ENCODE peak calls at places on chromosomes 1 and 21, in four cellular contexts. One of them, this sample, is unnamed.
A peak's percentile ranks its signal among the peaks of the same experiment; 100 is the strongest.

GRCh38 chr1:58783090-58783992 is 506 bp downstream of the JUN start:
- DNase-seq in transverse colon: peak; percentile 66
- DNase-seq in heart left ventricle: peak; percentile 61
- DNase-seq in body of pancreas: peak; percentile 66
- DNase-seq in this sample: peak; percentile 87

GRCh38 chr1:16248007-16248436 is 11.0 kb upstream of the CPLANE2 start:
- DNase-seq in transverse colon: no peak
- DNase-seq in heart left ventricle: no peak
- DNase-seq in body of pancreas: peak; percentile 51
- DNase-seq in this sample: peak; percentile 47

GRCh38 chr1:58883888-58884482 is 100.1 kb upstream of the JUN start:
- DNase-seq in transverse colon: no peak
- DNase-seq in heart left ventricle: no peak
- DNase-seq in body of pancreas: no peak
- DNase-seq in this sample: peak; percentile 93

GRCh38 chr1:54178296-54179070 is 21.3 kb downstream of the CYB5RL start:
- DNase-seq in transverse colon: no peak
- DNase-seq in heart left ventricle: no peak
- DNase-seq in body of pancreas: no peak
- DNase-seq in this sample: no peak

GRCh38 chr1:230102046-230102445 is 35.0 kb downstream of the GALNT2 start:
- DNase-seq in transverse colon: no peak
- DNase-seq in heart left ventricle: no peak
- DNase-seq in body of pancreas: no peak
- DNase-seq in this sample: no peak

GRCh38 chr1:39754026-39754569 is 15.4 kb downstream of the PPIE start:
- DNase-seq in transverse colon: no peak
- DNase-seq in heart left ventricle: no peak
- DNase-seq in body of pancreas: no peak
- DNase-seq in this sample: no peak

GRCh38 chr1:147334292-147334691 is 91.8 kb downstream of the CHD1L start:
- DNase-seq in transverse colon: no peak
- DNase-seq in heart left ventricle: no peak
- DNase-seq in body of pancreas: no peak
- DNase-seq in this sample: no peak

GRCh38 chr1:219587817-219588561 is 24.9 kb downstream of the ZC3H11B start:
- DNase-seq in transverse colon: no peak
- DNase-seq in heart left ventricle: no peak
- DNase-seq in body of pancreas: no peak
- DNase-seq in this sample: no peak

GRCh38 chr21:35696644-35697043 is 363.7 kb downstream of the SETD4 start:
- DNase-seq in transverse colon: no peak
- DNase-seq in heart left ventricle: no peak
- DNase-seq in body of pancreas: no peak
- DNase-seq in this sample: no peak

GRCh38 chr1:189027509-189027908 is 1450.2 kb downstream of the BRINP3 start:
- DNase-seq in transverse colon: no peak
- DNase-seq in heart left ventricle: no peak
- DNase-seq in body of pancreas: no peak
- DNase-seq in this sample: no peak

GRCh38 chr1:175618559-175618958 is 124.8 kb downstream of the TNR start:
- DNase-seq in transverse colon: no peak
- DNase-seq in heart left ventricle: no peak
- DNase-seq in body of pancreas: no peak
- DNase-seq in this sample: no peak

GRCh38 chr21:18369115-18369514 is 34.5 kb downstream of the TMPRSS15 start:
- DNase-seq in transverse colon: no peak
- DNase-seq in heart left ventricle: no peak
- DNase-seq in body of pancreas: no peak
- DNase-seq in this sample: no peak

GRCh38 chr1:81703736-81704463 is 96.8 kb upstream of the ADGRL2 start:
- DNase-seq in transverse colon: no peak
- DNase-seq in heart left ventricle: no peak
- DNase-seq in body of pancreas: no peak
- DNase-seq in this sample: no peak

GRCh38 chr1:19203440-19203839 is 6.6 kb downstream of the UBR4 start:
- DNase-seq in transverse colon: no peak
- DNase-seq in heart left ventricle: peak; percentile 49
- DNase-seq in body of pancreas: peak; percentile 81
- DNase-seq in this sample: peak; percentile 55

GRCh38 chr1:12019858-12020509 is 686 bp downstream of the MIIP start:
- DNase-seq in transverse colon: no peak
- DNase-seq in heart left ventricle: no peak
- DNase-seq in body of pancreas: no peak
- DNase-seq in this sample: peak; percentile 50

GRCh38 chr1:97017895-97018294 is 296.3 kb downstream of the PTBP2 start:
- DNase-seq in transverse colon: no peak
- DNase-seq in heart left ventricle: no peak
- DNase-seq in body of pancreas: no peak
- DNase-seq in this sample: no peak

GRCh38 chr21:31714741-31715365 is 17.1 kb downstream of the SCAF4 start:
- DNase-seq in transverse colon: no peak
- DNase-seq in heart left ventricle: no peak
- DNase-seq in body of pancreas: no peak
- DNase-seq in this sample: peak; percentile 46

GRCh38 chr1:118504231-118504644 is 319.2 kb upstream of the SPAG17 start:
- DNase-seq in transverse colon: no peak
- DNase-seq in heart left ventricle: no peak
- DNase-seq in body of pancreas: no peak
- DNase-seq in this sample: no peak

GRCh38 chr1:22452401-22452963 is 831 bp downstream of the ZBTB40 start:
- DNase-seq in transverse colon: peak; percentile 26
- DNase-seq in heart left ventricle: no peak
- DNase-seq in body of pancreas: peak; percentile 55
- DNase-seq in this sample: no peak

GRCh38 chr1:178086294-178087255 is 7.3 kb upstream of the RASAL2 start:
- DNase-seq in transverse colon: no peak
- DNase-seq in heart left ventricle: peak; percentile 33
- DNase-seq in body of pancreas: no peak
- DNase-seq in this sample: no peak

GRCh38 chr1:114448370-114448769 is 62.6 kb downstream of the TRIM33 start:
- DNase-seq in transverse colon: no peak
- DNase-seq in heart left ventricle: no peak
- DNase-seq in body of pancreas: no peak
- DNase-seq in this sample: no peak

GRCh38 chr1:21587602-21587953 is 78.4 kb downstream of the ALPL start:
- DNase-seq in transverse colon: no peak
- DNase-seq in heart left ventricle: no peak
- DNase-seq in body of pancreas: no peak
- DNase-seq in this sample: no peak

GRCh38 chr21:37264808-37265207 is 2.3 kb downstream of the VPS26C start:
- DNase-seq in transverse colon: no peak
- DNase-seq in heart left ventricle: no peak
- DNase-seq in body of pancreas: no peak
- DNase-seq in this sample: no peak

GRCh38 chr1:66013371-66013770 is 220.7 kb downstream of the PDE4B start:
- DNase-seq in transverse colon: no peak
- DNase-seq in heart left ventricle: no peak
- DNase-seq in body of pancreas: no peak
- DNase-seq in this sample: no peak

GRCh38 chr21:44428281-44428942 is 26.9 kb upstream of the LRRC3 start:
- DNase-seq in transverse colon: peak; percentile 80
- DNase-seq in heart left ventricle: no peak
- DNase-seq in body of pancreas: no peak
- DNase-seq in this sample: peak; percentile 71
- TF ChIP-seq POLR2A in transverse colon: no peak
- TF ChIP-seq POLR2A in heart left ventricle: no peak
- TF ChIP-seq POLR2A in body of pancreas: no peak
- TF ChIP-seq POLR2A in this sample: no peak

GRCh38 chr1:155062702-155063411 is 683 bp upstream of the EFNA4 start:
- DNase-seq in transverse colon: peak; percentile 84
- DNase-seq in heart left ventricle: peak; percentile 56
- DNase-seq in body of pancreas: peak; percentile 75
- DNase-seq in this sample: peak; percentile 72

GRCh38 chr1:155064109-155064812 is 721 bp downstream of the EFNA4 start:
- DNase-seq in transverse colon: peak; percentile 42
- DNase-seq in heart left ventricle: no peak
- DNase-seq in body of pancreas: no peak
- DNase-seq in this sample: no peak

GRCh38 chr1:155064813-155065436 is 1.4 kb downstream of the EFNA4 start:
- DNase-seq in transverse colon: no peak
- DNase-seq in heart left ventricle: no peak
- DNase-seq in body of pancreas: no peak
- DNase-seq in this sample: no peak

GRCh38 chr1:155062151-155062686 is 1.3 kb upstream of the EFNA4 start:
- DNase-seq in transverse colon: peak; percentile 41
- DNase-seq in heart left ventricle: peak; percentile 32
- DNase-seq in body of pancreas: no peak
- DNase-seq in this sample: no peak

DNA sequence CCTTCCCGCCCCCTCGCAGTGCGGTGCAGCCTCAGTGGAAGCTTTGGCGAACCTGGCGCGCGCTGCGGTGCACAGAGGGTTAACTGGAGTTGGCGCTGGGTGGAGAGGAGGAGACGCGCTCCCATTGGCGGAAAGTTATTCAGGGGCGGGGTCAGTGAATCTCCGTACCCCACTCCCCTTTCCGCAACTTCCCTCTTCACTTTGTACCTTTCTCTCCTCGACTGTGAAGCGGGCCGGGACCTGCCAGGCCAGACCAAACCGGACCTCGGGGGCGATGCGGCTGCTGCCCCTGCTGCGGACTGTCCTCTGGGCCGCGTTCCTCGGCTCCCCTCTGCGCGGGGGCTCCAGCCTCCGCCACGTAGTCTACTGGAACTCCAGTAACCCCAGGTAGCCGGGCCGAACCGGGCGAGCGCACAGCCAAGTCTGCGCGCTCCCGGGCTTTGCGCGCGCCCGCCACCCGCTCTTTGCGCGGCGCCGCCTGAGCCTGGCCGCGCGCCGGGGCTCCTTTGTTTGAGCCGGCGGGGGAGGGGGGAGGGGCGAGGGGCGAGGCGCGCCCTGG is at the start of gene EFNA4:
- DNase-seq in transverse colon: peak; percentile 93
- DNase-seq in heart left ventricle: peak; percentile 86
- DNase-seq in body of pancreas: peak; percentile 85
- DNase-seq in this sample: peak; percentile 75
- TF ChIP-seq POLR2A in transverse colon: peak; percentile 90
- TF ChIP-seq POLR2A in heart left ventricle: no peak
- TF ChIP-seq POLR2A in body of pancreas: peak; percentile 67
- TF ChIP-seq POLR2A in this sample: no peak

GRCh38 chr1:201184734-201185453 is 5.7 kb upstream of the IGFN1 start:
- DNase-seq in transverse colon: peak; percentile 25
- DNase-seq in heart left ventricle: peak; percentile 54
- DNase-seq in body of pancreas: peak; percentile 68
- DNase-seq in this sample: peak; percentile 30
- TF ChIP-seq POLR2A in transverse colon: no peak
- TF ChIP-seq POLR2A in heart left ventricle: no peak
- TF ChIP-seq POLR2A in body of pancreas: no peak
- TF ChIP-seq POLR2A in this sample: no peak

GRCh38 chr1:27858072-27858948 is 14.0 kb upstream of the THEMIS2 start:
- DNase-seq in transverse colon: peak; percentile 91
- DNase-seq in heart left ventricle: peak; percentile 79
- DNase-seq in body of pancreas: peak; percentile 86
- DNase-seq in this sample: peak; percentile 89
- TF ChIP-seq POLR2A in transverse colon: no peak
- TF ChIP-seq POLR2A in heart left ventricle: no peak
- TF ChIP-seq POLR2A in body of pancreas: no peak
- TF ChIP-seq POLR2A in this sample: peak; percentile 38

This sample was measured in erythroblast.